ENCODE peak calls at places on chromosome 14, in four cellular contexts. S is body of pancreas, L is AG04450, I is heart right ventricle. N is an unnamed sample.

GRCh38 chr14:74081491-74081890 is 2.8 kb downstream of the ALDH6A1 start:
- DNase-seq in S (no peak), L (no peak), I (no peak), N (no peak)

GRCh38 chr14:60971271-60971670 is 9.6 kb downstream of the TRMT5 start:
- DNase-seq in S (no peak), L (no peak), I (no peak), N (no peak)

GRCh38 chr14:90434370-90435020 is 37.7 kb downstream of the CALM1 start:
- DNase-seq in S (no peak), L (no peak), I (no peak), N (no peak)

GRCh38 chr14:58805605-58806358 is 168.0 kb downstream of the DACT1 start:
- DNase-seq in S (no peak), L (no peak), I (no peak), N (peak; percentile 29)

GRCh38 chr14:60323199-60323891 is 74.3 kb downstream of the PPM1A start:
- DNase-seq in S (no peak), L (no peak), I (no peak), N (no peak)

GRCh38 chr14:63764103-63764502 is 36.2 kb upstream of the SGPP1 start:
- DNase-seq in S (no peak), L (peak; percentile 24), I (no peak), N (no peak)

GRCh38 chr14:28626780-28627179 is 139.8 kb upstream of the FOXG1 start:
- DNase-seq in S (no peak), L (no peak), I (no peak), N (no peak)

GRCh38 chr14:23513005-23513412 is 38.6 kb downstream of the ZFHX2 start:
- DNase-seq in S (no peak), L (no peak), I (no peak), N (no peak)

GRCh38 chr14:74705607-74706006 is 7.3 kb downstream of the AREL1 start:
- DNase-seq in S (no peak), L (no peak), I (no peak), N (no peak)

GRCh38 chr14:101780887-101781239 is 19.4 kb downstream of the PPP2R5C start:
- DNase-seq in S (no peak), L (no peak), I (no peak), N (no peak)

GRCh38 chr14:101362529-101363260 is 198.6 kb upstream of the DIO3 start:
- DNase-seq in S (no peak), L (no peak), I (no peak), N (no peak)

GRCh38 chr14:77599894-77600293 is 16.5 kb downstream of the SPTLC2 start:
- DNase-seq in S (no peak), L (no peak), I (no peak), N (no peak)

GRCh38 chr14:90177537-90178189 is 78.7 kb upstream of the PSMC1 start:
- DNase-seq in S (no peak), L (no peak), I (no peak), N (peak; percentile 3)

GRCh38 chr14:50837850-50838470 is 7.0 kb upstream of the NIN start:
- DNase-seq in S (no peak), L (no peak), I (no peak), N (no peak)

GRCh38 chr14:49212721-49213120 is 373.5 kb downstream of the RPS29 start:
- DNase-seq in S (no peak), L (no peak), I (no peak), N (peak; percentile 55)

GRCh38 chr14:30223385-30223785 is 295.7 kb upstream of the PRKD1 start:
- DNase-seq in S (peak; percentile 97), L (peak; percentile 87), I (peak; percentile 21), N (peak; percentile 95)

GRCh38 chr14:79417961-79418360 is 793.3 kb downstream of the DIO2 start:
- DNase-seq in S (no peak), L (no peak), I (no peak), N (peak; percentile 35)

GRCh38 chr14:74735113-74735512 is 22.2 kb downstream of the FCF1 start:
- DNase-seq in S (no peak), L (no peak), I (no peak), N (no peak)

GRCh38 chr14:56325251-56325839 is 207.1 kb downstream of the PELI2 start:
- DNase-seq in S (no peak), L (no peak), I (no peak), N (peak; percentile 40)

GRCh38 chr14:105882626-105883025 is 356.2 kb downstream of the TMEM121 start:
- DNase-seq in S (peak; percentile 9), L (no peak), I (peak; percentile 1), N (no peak)

GRCh38 chr14:74804219-74804825 is 41.2 kb downstream of the YLPM1 start:
- DNase-seq in S (no peak), L (peak; percentile 43), I (no peak), N (peak; percentile 74)

GRCh38 chr14:106875503-106875902 is 1349.1 kb downstream of the TMEM121 start:
- DNase-seq in S (no peak), L (no peak), I (peak; percentile 25), N (no peak)

GRCh38 chr14:95229749-95230148 is 72.4 kb upstream of the DICER1 start:
- DNase-seq in S (no peak), L (no peak), I (no peak), N (no peak)

GRCh38 chr14:55720796-55721195 is 140.8 kb downstream of the KTN1 start:
- DNase-seq in S (no peak), L (no peak), I (no peak), N (no peak)

GRCh38 chr14:74737753-74738325 is 24.9 kb downstream of the FCF1 start:
- DNase-seq in S (no peak), L (no peak), I (no peak), N (peak; percentile 77)

GRCh38 chr14:68471029-68471963 is 321.6 kb downstream of the ZFP36L1 start:
- DNase-seq in S (peak; percentile 85), L (no peak), I (no peak), N (no peak)

GRCh38 chr14:68473794-68474193 is 319.1 kb downstream of the ZFP36L1 start:
- DNase-seq in S (peak; percentile 76), L (no peak), I (no peak), N (peak; percentile 62)

GRCh38 chr14:68473050-68473449 is 319.8 kb downstream of the ZFP36L1 start:
- DNase-seq in S (peak; percentile 85), L (no peak), I (no peak), N (no peak)

GRCh38 chr14:68470361-68470760 is 322.5 kb downstream of the ZFP36L1 start:
- DNase-seq in S (no peak), L (no peak), I (no peak), N (no peak)

DNA sequence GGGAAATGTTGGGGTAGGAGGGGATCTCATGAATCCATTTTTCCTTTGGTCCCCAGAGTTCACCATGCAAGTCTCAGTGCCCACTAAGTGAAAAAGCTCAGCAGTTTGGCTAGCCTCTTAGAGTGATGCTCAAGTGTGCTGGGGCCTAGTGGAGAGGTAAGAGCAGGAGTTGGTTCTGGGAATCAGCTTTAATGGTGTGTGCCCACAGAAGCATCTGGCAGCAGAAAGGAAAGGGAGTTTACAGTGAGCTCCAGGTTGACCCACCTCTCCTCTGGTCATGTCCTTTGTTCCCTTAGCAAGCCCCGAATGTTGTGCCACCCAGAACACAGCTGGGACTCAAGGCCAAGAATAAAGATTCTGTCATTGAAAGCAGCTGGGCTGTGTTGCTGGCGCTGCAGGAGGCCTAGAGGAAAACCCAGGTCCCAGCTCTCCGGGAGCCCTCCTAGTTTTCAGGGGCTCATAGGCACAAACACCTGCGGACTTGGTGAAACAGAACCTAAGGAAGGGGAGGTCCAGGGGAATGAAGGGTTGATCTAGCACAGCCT is 320.8 kb downstream of the ZFP36L1 start:
- DNase-seq in S (peak; percentile 51), L (no peak), I (no peak), N (no peak)
- H3K4me3 ChIP-seq in S (no peak overlapping the region), L (no peak overlapping the region), I (no peak overlapping the region), N (no peak overlapping the region)

DNA sequence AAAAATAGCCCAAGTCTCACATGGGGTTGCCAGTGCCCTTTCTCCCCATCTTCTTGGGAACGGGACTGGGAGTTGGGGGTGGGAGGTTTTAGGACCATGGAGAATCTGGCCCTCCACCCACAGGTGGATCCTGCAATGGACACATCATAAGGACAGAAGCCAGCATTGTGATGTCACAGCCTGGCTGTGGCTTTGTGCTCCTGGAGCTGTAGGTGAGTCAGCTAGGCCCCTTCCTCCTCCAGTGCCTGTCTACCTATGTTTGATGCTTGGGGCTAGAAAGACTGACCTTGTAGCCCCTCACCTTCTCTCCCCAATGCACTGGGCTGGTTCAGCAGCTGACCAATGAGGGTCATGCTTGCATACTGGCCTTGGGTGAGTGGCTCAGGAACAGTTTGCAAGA is at the start of gene CCDC197:
- DNase-seq in S (no peak), L (no peak), I (no peak), N (no peak)
- H3K4me3 ChIP-seq in S (no peak within 1 kb of the TSS), L (no peak within 1 kb of the TSS), I (no peak within 1 kb of the TSS), N (no peak within 1 kb of the TSS)

GRCh38 chr14:103223818-103224352 is 100.6 kb downstream of the TNFAIP2 start:
- DNase-seq in S (no peak), L (no peak), I (no peak), N (no peak)

GRCh38 chr14:103220134-103220981 is 97.1 kb downstream of the TNFAIP2 start:
- DNase-seq in S (no peak), L (no peak), I (no peak), N (no peak)

GRCh38 chr14:103221781-103222358 is 98.6 kb downstream of the TNFAIP2 start:
- DNase-seq in S (no peak), L (no peak), I (no peak), N (no peak)

GRCh38 chr14:103217538-103217937 is 94.3 kb downstream of the TNFAIP2 start:
- DNase-seq in S (no peak), L (no peak), I (no peak), N (no peak)

GRCh38 chr14:103220982-103221641 is 97.9 kb downstream of the TNFAIP2 start:
- DNase-seq in S (no peak), L (no peak), I (no peak), N (no peak)
- H3K4me3 ChIP-seq in S (no peak overlapping the region), L (no peak overlapping the region), I (peak overlapping the region; percentile 32), N (no peak overlapping the region)

DNA sequence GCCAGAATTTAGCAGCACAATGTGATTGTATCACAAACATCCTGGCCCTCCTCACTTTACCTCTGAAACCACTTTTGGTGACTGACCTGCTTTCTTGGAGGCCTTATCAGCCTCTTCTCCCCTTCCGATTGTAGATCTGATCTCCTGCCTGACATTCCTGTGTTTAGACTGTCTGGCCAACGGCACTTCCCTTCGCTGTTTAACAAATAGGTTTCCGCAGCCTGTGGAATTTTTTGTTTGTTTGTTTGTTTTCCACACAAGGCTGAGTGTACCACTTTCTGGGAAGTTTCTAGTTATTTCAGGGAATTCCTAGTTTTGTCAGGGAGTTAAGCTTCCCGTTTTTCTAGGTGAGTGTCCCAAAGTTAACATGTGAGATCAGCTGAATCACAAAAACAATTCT is 65.9 kb upstream of the CDKN3 start:
- DNase-seq in S (no peak), L (no peak), I (no peak), N (no peak)
- H3K4me3 ChIP-seq in S (no peak overlapping the region), L (no peak overlapping the region), I (no peak overlapping the region), N (no peak overlapping the region)

GRCh38 chr14:93938766-93939303 is 11.7 kb downstream of the FAM181A start:
- DNase-seq in S (no peak), L (no peak), I (no peak), N (no peak)
- H3K4me3 ChIP-seq in S (no peak overlapping the region), L (no peak overlapping the region), I (no peak overlapping the region), N (no peak overlapping the region)

N was measured in fibroblast of mammary gland.